ENCODE peak calls at places on chromosome 1, in five cellular contexts. One of them, this sample, is unnamed.

GRCh38 chr1:227729881-227730629 is 5.0 kb downstream of the JMJD4 start:
- DNase-seq in fibroblast of mammary gland: peak; percentile 74
- DNase-seq in T-helper 9 cell: no peak
- DNase-seq in stimulated activated CD4-positive, alpha-beta T cell treated with anti-CD3 and anti-CD28 coated beads, Interleukin-4, amount 100 ng/mL, for 1 hour: peak; percentile 59
- DNase-seq in brain microvascular endothelial cell: peak; percentile 65
- DNase-seq in this sample: no peak

GRCh38 chr1:41810446-41810845 is 108.3 kb downstream of the HIVEP3 start:
- DNase-seq in fibroblast of mammary gland: peak; percentile 55
- DNase-seq in T-helper 9 cell: no peak
- DNase-seq in stimulated activated CD4-positive, alpha-beta T cell treated with anti-CD3 and anti-CD28 coated beads, Interleukin-4, amount 100 ng/mL, for 1 hour: no peak
- DNase-seq in brain microvascular endothelial cell: peak; percentile 35
- DNase-seq in this sample: no peak

GRCh38 chr1:93876284-93876683 is 2.7 kb downstream of the DNTTIP2 start:
- DNase-seq in fibroblast of mammary gland: no peak
- DNase-seq in T-helper 9 cell: no peak
- DNase-seq in stimulated activated CD4-positive, alpha-beta T cell treated with anti-CD3 and anti-CD28 coated beads, Interleukin-4, amount 100 ng/mL, for 1 hour: no peak
- DNase-seq in brain microvascular endothelial cell: no peak
- DNase-seq in this sample: no peak

GRCh38 chr1:64595871-64596515 is 126.1 kb downstream of the CACHD1 start:
- DNase-seq in fibroblast of mammary gland: no peak
- DNase-seq in T-helper 9 cell: no peak
- DNase-seq in stimulated activated CD4-positive, alpha-beta T cell treated with anti-CD3 and anti-CD28 coated beads, Interleukin-4, amount 100 ng/mL, for 1 hour: no peak
- DNase-seq in brain microvascular endothelial cell: no peak
- DNase-seq in this sample: no peak

GRCh38 chr1:26684763-26685162 is 11.1 kb upstream of the ARID1A start:
- DNase-seq in fibroblast of mammary gland: no peak
- DNase-seq in T-helper 9 cell: no peak
- DNase-seq in stimulated activated CD4-positive, alpha-beta T cell treated with anti-CD3 and anti-CD28 coated beads, Interleukin-4, amount 100 ng/mL, for 1 hour: no peak
- DNase-seq in brain microvascular endothelial cell: no peak
- DNase-seq in this sample: no peak

GRCh38 chr1:94926365-94926914 is 470 bp downstream of the CNN3 start:
- DNase-seq in fibroblast of mammary gland: peak; percentile 43
- DNase-seq in T-helper 9 cell: peak; percentile 3
- DNase-seq in stimulated activated CD4-positive, alpha-beta T cell treated with anti-CD3 and anti-CD28 coated beads, Interleukin-4, amount 100 ng/mL, for 1 hour: peak; percentile 16
- DNase-seq in brain microvascular endothelial cell: no peak
- DNase-seq in this sample: no peak

GRCh38 chr1:5341471-5341870 is 650.8 kb downstream of the NPHP4 start:
- DNase-seq in fibroblast of mammary gland: no peak
- DNase-seq in T-helper 9 cell: no peak
- DNase-seq in stimulated activated CD4-positive, alpha-beta T cell treated with anti-CD3 and anti-CD28 coated beads, Interleukin-4, amount 100 ng/mL, for 1 hour: no peak
- DNase-seq in brain microvascular endothelial cell: no peak
- DNase-seq in this sample: no peak

GRCh38 chr1:180927841-180928240 is 15.1 kb downstream of the KIAA1614 start:
- DNase-seq in fibroblast of mammary gland: no peak
- DNase-seq in T-helper 9 cell: no peak
- DNase-seq in stimulated activated CD4-positive, alpha-beta T cell treated with anti-CD3 and anti-CD28 coated beads, Interleukin-4, amount 100 ng/mL, for 1 hour: no peak
- DNase-seq in brain microvascular endothelial cell: no peak
- DNase-seq in this sample: no peak

GRCh38 chr1:225603538-225604354 is 49.2 kb downstream of the ENAH start:
- DNase-seq in fibroblast of mammary gland: peak; percentile 71
- DNase-seq in T-helper 9 cell: no peak
- DNase-seq in stimulated activated CD4-positive, alpha-beta T cell treated with anti-CD3 and anti-CD28 coated beads, Interleukin-4, amount 100 ng/mL, for 1 hour: no peak
- DNase-seq in brain microvascular endothelial cell: peak; percentile 51
- DNase-seq in this sample: no peak

GRCh38 chr1:208036177-208036808 is 125.4 kb upstream of the CD34 start:
- DNase-seq in fibroblast of mammary gland: peak; percentile 30
- DNase-seq in T-helper 9 cell: no peak
- DNase-seq in stimulated activated CD4-positive, alpha-beta T cell treated with anti-CD3 and anti-CD28 coated beads, Interleukin-4, amount 100 ng/mL, for 1 hour: no peak
- DNase-seq in brain microvascular endothelial cell: peak; percentile 4
- DNase-seq in this sample: no peak

GRCh38 chr1:169601096-169601881 is 15.0 kb upstream of the F5 start:
- DNase-seq in fibroblast of mammary gland: peak; percentile 34
- DNase-seq in T-helper 9 cell: no peak
- DNase-seq in stimulated activated CD4-positive, alpha-beta T cell treated with anti-CD3 and anti-CD28 coated beads, Interleukin-4, amount 100 ng/mL, for 1 hour: no peak
- DNase-seq in brain microvascular endothelial cell: no peak
- DNase-seq in this sample: no peak

GRCh38 chr1:51907079-51907702 is 28.7 kb upstream of the NRDC start:
- DNase-seq in fibroblast of mammary gland: peak; percentile 19
- DNase-seq in T-helper 9 cell: no peak
- DNase-seq in stimulated activated CD4-positive, alpha-beta T cell treated with anti-CD3 and anti-CD28 coated beads, Interleukin-4, amount 100 ng/mL, for 1 hour: no peak
- DNase-seq in brain microvascular endothelial cell: no peak
- DNase-seq in this sample: no peak

GRCh38 chr1:93977546-93977945 is 68.3 kb upstream of the GCLM start:
- DNase-seq in fibroblast of mammary gland: peak; percentile 88
- DNase-seq in T-helper 9 cell: no peak
- DNase-seq in stimulated activated CD4-positive, alpha-beta T cell treated with anti-CD3 and anti-CD28 coated beads, Interleukin-4, amount 100 ng/mL, for 1 hour: no peak
- DNase-seq in brain microvascular endothelial cell: peak; percentile 63
- DNase-seq in this sample: no peak

This sample was measured in central memory CD8-positive, alpha-beta T cell.